ENCODE peak calls at places on chromosomes 3 and 15, in nine cellular contexts. C is WTC11; E is mesothelial cell of epicardium; Z is cardiac fibroblast; I is left ventricle myocardium superior; B is C1 segment of cervical spinal cord; H is mucosa of gallbladder; F is activated CD4-positive, alpha-beta T cell treated with anti-CD3 and anti-CD28 coated beads, Interleukin-2, amount 50 U/mL, for 24 hours; Q is immature natural killer cell. Y is an unnamed sample.

GRCh38 chr3:4523710-4524422 is 30.7 kb downstream of the ITPR1 start:
- DNase-seq in C (no peak), E (no peak), Z (no peak), I (no peak), B (no peak), H (no peak), F (no peak), Q (no peak), Y (no peak)

GRCh38 chr3:24678441-24678865 is 183.8 kb upstream of the THRB start:
- DNase-seq in C (no peak), E (no peak), Z (peak), I (no peak), B (no peak), H (no peak), F (no peak), Q (peak), Y (no peak)

GRCh38 chr3:117661636-117662095 is 952.1 kb downstream of the TUSC7 start:
- DNase-seq in C (no peak), E (no peak), Z (peak), I (no peak), B (no peak), H (no peak), F (no peak), Q (no peak), Y (no peak)

GRCh38 chr3:54836876-54837275 is 91.0 kb downstream of the LRTM1 start:
- DNase-seq in C (no peak), E (no peak), Z (no peak), I (no peak), B (peak), H (no peak), F (no peak), Q (no peak), Y (peak)

GRCh38 chr15:60155661-60156060 is 151.6 kb downstream of the FOXB1 start:
- DNase-seq in C (no peak), E (no peak), Z (peak), I (no peak), B (no peak), H (no peak), F (no peak), Q (no peak), Y (no peak)

GRCh38 chr15:82959423-82959822 is 6.9 kb upstream of the HOMER2 start:
- DNase-seq in C (no peak), E (no peak), Z (no peak), I (no peak), B (no peak), H (no peak), F (no peak), Q (no peak), Y (no peak)

GRCh38 chr3:38007754-38008090 is 17.1 kb downstream of the VILL start:
- DNase-seq in C (no peak), E (no peak), Z (no peak), I (no peak), B (no peak), H (no peak), F (no peak), Q (no peak), Y (no peak)

GRCh38 chr15:99474981-99475753 is 90.6 kb upstream of the MEF2A start:
- DNase-seq in C (no peak), E (no peak), Z (no peak), I (peak), B (no peak), H (no peak), F (no peak), Q (no peak), Y (no peak)

GRCh38 chr3:114402852-114403251 is 109.0 kb downstream of the TIGIT start:
- DNase-seq in C (no peak), E (no peak), Z (no peak), I (no peak), B (no peak), H (no peak), F (no peak), Q (no peak), Y (no peak)

GRCh38 chr3:13767896-13768295 is 112.0 kb downstream of the WNT7A start:
- DNase-seq in C (no peak), E (no peak), Z (no peak), I (no peak), B (no peak), H (no peak), F (no peak), Q (no peak), Y (no peak)

GRCh38 chr3:155497930-155498647 is 204.6 kb upstream of the STRIT1 start:
- DNase-seq in C (no peak), E (no peak), Z (peak), I (no peak), B (no peak), H (no peak), F (no peak), Q (no peak), Y (no peak)

GRCh38 chr3:128357538-128357937 is 109.2 kb downstream of the DNAJB8 start:
- DNase-seq in C (no peak), E (no peak), Z (no peak), I (no peak), B (no peak), H (no peak), F (no peak), Q (no peak), Y (no peak)

GRCh38 chr3:45968706-45969105 is 25.4 kb downstream of the CXCR6 start:
- DNase-seq in C (no peak), E (no peak), Z (peak), I (no peak), B (no peak), H (no peak), F (no peak), Q (no peak), Y (no peak)

GRCh38 chr3:31213869-31214486 is 318.7 kb upstream of the STT3B start:
- DNase-seq in C (no peak), E (no peak), Z (no peak), I (no peak), B (no peak), H (no peak), F (no peak), Q (peak), Y (no peak)

GRCh38 chr15:27899583-27900295 is 199.4 kb downstream of the OCA2 start:
- DNase-seq in C (no peak), E (no peak), Z (no peak), I (no peak), B (no peak), H (no peak), F (no peak), Q (no peak), Y (no peak)

GRCh38 chr3:148319161-148319915 is 378.4 kb upstream of the AGTR1 start:
- DNase-seq in C (no peak), E (no peak), Z (peak), I (no peak), B (no peak), H (no peak), F (no peak), Q (no peak), Y (no peak)

GRCh38 chr3:189714991-189715961 is 84.1 kb downstream of the TP63 start:
- DNase-seq in C (no peak), E (no peak), Z (peak), I (no peak), B (no peak), H (no peak), F (no peak), Q (no peak), Y (no peak)

GRCh38 chr3:29705906-29706507 is 425.1 kb downstream of the RBMS3 start:
- DNase-seq in C (no peak), E (no peak), Z (no peak), I (no peak), B (no peak), H (no peak), F (no peak), Q (no peak), Y (no peak)

GRCh38 chr3:71350998-71351397 is 232.5 kb downstream of the FOXP1 start:
- DNase-seq in C (no peak), E (no peak), Z (no peak), I (no peak), B (no peak), H (no peak), F (no peak), Q (no peak), Y (no peak)

GRCh38 chr3:101809178-101810022 is 30.4 kb downstream of the NXPE3 start:
- DNase-seq in C (no peak), E (no peak), Z (peak), I (no peak), B (no peak), H (peak), F (peak), Q (peak), Y (no peak)

GRCh38 chr3:195133462-195133861 is 137.5 kb downstream of the XXYLT1 start:
- DNase-seq in C (no peak), E (no peak), Z (peak), I (no peak), B (no peak), H (no peak), F (peak), Q (no peak), Y (no peak)

GRCh38 chr3:110995461-110996226 is 76.0 kb upstream of the NECTIN3 start:
- DNase-seq in C (no peak), E (no peak), Z (peak), I (no peak), B (no peak), H (no peak), F (no peak), Q (no peak), Y (no peak)

GRCh38 chr15:78167227-78167888 is 18.2 kb downstream of the IDH3A start:
- DNase-seq in C (no peak), E (no peak), Z (no peak), I (no peak), B (no peak), H (no peak), F (no peak), Q (no peak), Y (no peak)

GRCh38 chr3:197513953-197514785 is 41.6 kb downstream of the BDH1 start:
- DNase-seq in C (no peak), E (no peak), Z (no peak), I (no peak), B (no peak), H (no peak), F (no peak), Q (no peak), Y (no peak)

GRCh38 chr15:101017041-101017754 is 98.0 kb downstream of the LRRK1 start:
- DNase-seq in C (peak), E (no peak), Z (peak), I (no peak), B (no peak), H (peak), F (no peak), Q (no peak), Y (no peak)

GRCh38 chr3:64454179-64454578 is 228.9 kb upstream of the PRICKLE2 start:
- DNase-seq in C (no peak), E (no peak), Z (peak), I (no peak), B (no peak), H (no peak), F (no peak), Q (no peak), Y (no peak)

GRCh38 chr3:188037965-188038581 is 115.9 kb upstream of the LPP start:
- DNase-seq in C (no peak), E (no peak), Z (peak), I (no peak), B (no peak), H (peak), F (no peak), Q (no peak), Y (no peak)

GRCh38 chr15:47194718-47195117 is 522.6 kb upstream of the SEMA6D start:
- DNase-seq in C (no peak), E (no peak), Z (peak), I (no peak), B (no peak), H (no peak), F (no peak), Q (no peak), Y (no peak)

GRCh38 chr15:70358871-70359647 is 261.3 kb upstream of the TLE3 start:
- DNase-seq in C (no peak), E (no peak), Z (no peak), I (no peak), B (no peak), H (no peak), F (no peak), Q (no peak), Y (no peak)

GRCh38 chr3:171824824-171825221 is 14.5 kb upstream of the PLD1 start:
- DNase-seq in C (no peak), E (no peak), Z (peak), I (no peak), B (no peak), H (no peak), F (no peak), Q (no peak), Y (no peak)

GRCh38 chr15:80309769-80310384 is 57.9 kb upstream of the CTXND1 start:
- DNase-seq in C (peak), E (no peak), Z (peak), I (no peak), B (no peak), H (no peak), F (no peak), Q (no peak), Y (no peak)

GRCh38 chr15:38651328-38652038 is 86.9 kb upstream of the RASGRP1 start:
- DNase-seq in C (no peak), E (no peak), Z (no peak), I (no peak), B (no peak), H (no peak), F (no peak), Q (peak), Y (no peak)